ENCODE peak calls at places on chromosomes 7 and 10, in seven cellular contexts. One of them, this sample, is unnamed.

GRCh38 chr10:21509391-21510217 is 15.9 kb downstream of the SKIDA1 start:
- DNase-seq in spleen: peak; percentile 70
- DNase-seq in HEK293T: no peak
- DNase-seq in neural crest cell: no peak
- DNase-seq in naive B cell: no peak
- DNase-seq in posterior vena cava: no peak
- DNase-seq in mucosa of gallbladder: no peak
- DNase-seq in this sample: no peak

GRCh38 chr7:22373911-22374310 is 17.0 kb upstream of the RAPGEF5 start:
- DNase-seq in spleen: no peak
- DNase-seq in posterior vena cava: no peak
- DNase-seq in neural crest cell: no peak
- DNase-seq in HEK293T: no peak
- DNase-seq in mucosa of gallbladder: no peak
- DNase-seq in naive B cell: no peak
- DNase-seq in this sample: no peak

GRCh38 chr10:28432210-28432676 is 100.7 kb upstream of the WAC start:
- DNase-seq in posterior vena cava: no peak
- DNase-seq in neural crest cell: peak; percentile 28
- DNase-seq in mucosa of gallbladder: peak; percentile 61
- DNase-seq in HEK293T: peak; percentile 68
- DNase-seq in spleen: no peak
- DNase-seq in naive B cell: peak; percentile 37
- DNase-seq in this sample: peak; percentile 29

GRCh38 chr7:35430547-35431153 is 176.8 kb upstream of the TBX20 start:
- DNase-seq in neural crest cell: no peak
- DNase-seq in HEK293T: peak; percentile 50
- DNase-seq in posterior vena cava: no peak
- DNase-seq in spleen: no peak
- DNase-seq in mucosa of gallbladder: no peak
- DNase-seq in naive B cell: no peak
- DNase-seq in this sample: no peak

GRCh38 chr10:105540381-105540780 is 899.3 kb downstream of the SORCS3 start:
- DNase-seq in spleen: no peak
- DNase-seq in HEK293T: no peak
- DNase-seq in naive B cell: no peak
- DNase-seq in posterior vena cava: no peak
- DNase-seq in neural crest cell: no peak
- DNase-seq in mucosa of gallbladder: no peak
- DNase-seq in this sample: no peak

GRCh38 chr7:44768663-44769361 is 20.2 kb downstream of the ZMIZ2 start:
- DNase-seq in mucosa of gallbladder: no peak
- DNase-seq in posterior vena cava: no peak
- DNase-seq in spleen: no peak
- DNase-seq in neural crest cell: no peak
- DNase-seq in HEK293T: no peak
- DNase-seq in naive B cell: no peak
- DNase-seq in this sample: no peak

GRCh38 chr7:104956753-104957450 is 57.1 kb upstream of the KMT2E start:
- DNase-seq in HEK293T: no peak
- DNase-seq in spleen: no peak
- DNase-seq in neural crest cell: no peak
- DNase-seq in mucosa of gallbladder: no peak
- DNase-seq in naive B cell: no peak
- DNase-seq in posterior vena cava: no peak
- DNase-seq in this sample: peak; percentile 88

GRCh38 chr10:116685807-116686206 is 56.6 kb downstream of the HSPA12A start:
- DNase-seq in naive B cell: no peak
- DNase-seq in mucosa of gallbladder: no peak
- DNase-seq in HEK293T: no peak
- DNase-seq in posterior vena cava: peak; percentile 36
- DNase-seq in spleen: no peak
- DNase-seq in neural crest cell: no peak
- DNase-seq in this sample: no peak

GRCh38 chr7:67438913-67439312 is 442.3 kb downstream of the TYW1 start:
- DNase-seq in mucosa of gallbladder: no peak
- DNase-seq in spleen: peak; percentile 43
- DNase-seq in naive B cell: no peak
- DNase-seq in HEK293T: no peak
- DNase-seq in neural crest cell: no peak
- DNase-seq in posterior vena cava: peak; percentile 69
- DNase-seq in this sample: no peak